ENCODE peak calls at places on chromosomes 5 and 9, in four cellular contexts. T, A, P and U are unnamed samples.

GRCh38 chr5:14165375-14166091 is 22.4 kb downstream of the TRIO start:
- DNase-seq in P (no peak), A (no peak), T (peak; percentile 72), U (peak; percentile 82)

GRCh38 chr5:160083012-160083436 is 36.2 kb downstream of the PWWP2A start:
- DNase-seq in P (no peak), A (no peak), T (peak; percentile 82), U (peak; percentile 79)

GRCh38 chr9:95264954-95265615 is 52.4 kb downstream of the FANCC start:
- DNase-seq in P (no peak), T (peak; percentile 68), A (no peak), U (peak; percentile 53)

GRCh38 chr5:33806736-33807442 is 84.9 kb downstream of the ADAMTS12 start:
- DNase-seq in A (no peak), T (peak; percentile 88), P (no peak), U (peak; percentile 83)

GRCh38 chr9:71781391-71781790 is 13.1 kb upstream of the CEMIP2 start:
- DNase-seq in A (no peak), P (no peak), T (no peak), U (no peak)

GRCh38 chr5:133440467-133441115 is 171.8 kb downstream of the FSTL4 start:
- DNase-seq in A (peak; percentile 72), T (no peak), P (no peak), U (no peak)

GRCh38 chr5:42586625-42587024 is 163.4 kb downstream of the GHR start:
- DNase-seq in A (no peak), P (no peak), T (no peak), U (peak; percentile 15)

GRCh38 chr5:159184236-159184635 is 25.1 kb downstream of the RNF145 start:
- DNase-seq in A (no peak), P (no peak), T (peak; percentile 72), U (peak; percentile 64)

GRCh38 chr9:36842560-36843530 is 191.2 kb downstream of the PAX5 start:
- DNase-seq in A (no peak), P (no peak), T (no peak), U (no peak)

GRCh38 chr5:15566789-15567188 is 66.8 kb downstream of the FBXL7 start:
- DNase-seq in P (no peak), T (no peak), A (no peak), U (no peak)

GRCh38 chr5:150036513-150036912 is 36.0 kb downstream of the HMGXB3 start:
- DNase-seq in P (no peak), A (no peak), T (peak; percentile 98), U (peak; percentile 94)

GRCh38 chr5:160133071-160133917 is 14.0 kb upstream of the PWWP2A start:
- DNase-seq in A (peak; percentile 71), P (peak; percentile 61), T (peak; percentile 82), U (peak; percentile 55)

DNA sequence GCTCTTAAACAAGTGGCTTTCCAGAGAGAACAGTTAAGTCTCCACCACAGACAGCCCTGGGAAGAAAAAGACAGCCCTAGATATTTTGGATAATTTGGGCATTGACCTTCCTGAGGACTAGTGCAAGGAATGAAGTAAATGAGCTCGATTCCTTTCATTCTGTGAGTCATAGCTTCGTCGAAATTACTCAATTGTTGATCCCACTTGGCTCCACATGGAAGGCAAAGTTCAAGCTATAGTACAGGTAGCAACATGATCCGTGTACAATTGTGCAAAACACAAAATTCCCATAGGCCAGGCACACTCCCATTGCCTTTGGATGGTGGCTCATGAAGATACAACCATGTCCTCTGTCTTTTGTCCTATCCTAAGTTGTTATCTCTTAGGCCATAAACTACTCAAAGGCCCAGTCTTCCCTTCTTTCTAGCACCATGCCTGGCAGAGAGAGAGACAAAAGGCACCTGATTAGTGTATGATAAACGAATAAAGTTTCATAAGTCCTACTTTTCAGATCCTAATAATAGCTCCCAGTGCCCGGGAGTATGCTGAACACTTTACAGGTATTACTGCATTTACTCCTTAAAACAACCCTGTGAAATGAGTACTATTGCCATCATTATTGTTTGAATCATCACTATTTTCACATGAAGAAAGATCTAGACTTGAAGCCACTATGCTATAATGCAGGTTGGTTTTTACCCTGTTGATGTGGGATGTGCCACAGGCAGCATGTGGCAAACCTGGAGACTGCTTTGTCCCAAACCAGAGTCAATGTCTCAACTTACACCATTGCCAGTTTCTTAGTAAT is 116.7 kb upstream of the RANBP3L start:
- DNase-seq in P (no peak), A (no peak), T (no peak), U (no peak)
- H3K4me3 ChIP-seq in P (no peak overlapping the region), A (no peak overlapping the region), T (no peak overlapping the region), U (no peak overlapping the region)

GRCh38 chr5:55226934-55227737 is at the start of gene MCIDAS:
- DNase-seq in T (no peak), P (no peak), A (no peak), U (no peak)
- TF ChIP-seq CTCF in T (no peak), P (no peak), A (no peak), U (no peak)

GRCh38 chr5:2749514-2750025 is 1.9 kb downstream of the IRX2 start:
- DNase-seq in T (no peak), P (no peak), A (peak; percentile 38), U (no peak)
- H3K4me3 ChIP-seq in T (no peak overlapping the region), P (peak overlapping the region; percentile 33), A (no peak overlapping the region), U (peak overlapping the region; percentile 49)

GRCh38 chr5:92676839-92677197 is 904.2 kb downstream of the NR2F1-AS1 start:
- DNase-seq in P (no peak), A (no peak), T (no peak), U (no peak)

GRCh38 chr5:92674322-92674721 is 906.7 kb downstream of the NR2F1-AS1 start:
- DNase-seq in T (no peak), P (no peak), A (no peak), U (no peak)

GRCh38 chr5:92676120-92676838 is 904.7 kb downstream of the NR2F1-AS1 start:
- DNase-seq in T (no peak), P (no peak), A (no peak), U (no peak)

GRCh38 chr5:92678576-92679105 is 902.4 kb downstream of the NR2F1-AS1 start:
- DNase-seq in P (no peak), A (no peak), T (no peak), U (peak; percentile 13)
- TF ChIP-seq CTCF in P (no peak), A (no peak), T (peak; percentile 38), U (peak; percentile 29)

GRCh38 chr5:177414481-177414880 is 5.1 kb upstream of the F12 start:
- DNase-seq in P (no peak), T (no peak), A (no peak), U (no peak)
- H3K4me3 ChIP-seq in P (no peak overlapping the region), T (no peak overlapping the region), A (no peak overlapping the region), U (no peak overlapping the region)